ENCODE peak calls at places on chromosomes 12 and 14, in nine cellular contexts. X is brain microvascular endothelial cell; R is CD8-positive, alpha-beta T cell; V is HS-27A; N is nucleus accumbens; J is endodermal cell; H is HFF-Myc; Z is fibroblast of villous mesenchyme; M is ovary. P is an unnamed sample.

GRCh38 chr12:117968826-117969659 is at the start of gene KSR2:
- DNase-seq in Z (no peak), H (no peak), R (peak), X (peak), M (no peak), V (no peak), N (peak), J (peak), P (peak)

GRCh38 chr12:124026755-124027745 is 54.0 kb downstream of the ZNF664 start:
- DNase-seq in X (peak), Z (peak), M (no peak), J (no peak), H (no peak), N (no peak), V (peak), R (no peak), P (no peak)

GRCh38 chr12:9897524-9897923 is 16.2 kb downstream of the KLRF2 start:
- DNase-seq in M (no peak), R (no peak), J (no peak), N (no peak), Z (no peak), V (no peak), H (no peak), X (no peak), P (no peak)

GRCh38 chr12:120075034-120075616 is 41.4 kb downstream of the RAB35 start:
- DNase-seq in Z (no peak), M (no peak), R (no peak), N (no peak), H (no peak), X (no peak), J (peak), V (no peak), P (no peak)

GRCh38 chr12:62802981-62803380 is 132.0 kb downstream of the PPM1H start:
- DNase-seq in J (peak), H (no peak), N (no peak), R (no peak), M (no peak), X (peak), V (no peak), Z (no peak), P (no peak)

GRCh38 chr12:51855586-51856428 is 7.3 kb upstream of the FIGNL2 start:
- DNase-seq in H (no peak), J (peak), V (no peak), Z (no peak), R (no peak), M (no peak), X (no peak), N (no peak), P (no peak)

GRCh38 chr14:85037411-85037810 is 492.5 kb upstream of the FLRT2 start:
- DNase-seq in H (no peak), V (no peak), Z (no peak), J (no peak), R (no peak), N (no peak), M (no peak), X (no peak), P (no peak)

GRCh38 chr14:55131782-55132181 is 2.7 kb downstream of the LGALS3 start:
- DNase-seq in Z (peak), H (no peak), J (no peak), R (no peak), X (no peak), N (no peak), M (no peak), V (no peak), P (peak)

GRCh38 chr12:114168061-114168460 is 201.9 kb upstream of the RBM19 start:
- DNase-seq in J (no peak), H (no peak), X (no peak), M (no peak), N (no peak), V (no peak), R (no peak), Z (no peak), P (no peak)

GRCh38 chr14:77088219-77088618 is 9.8 kb upstream of the CIPC start:
- DNase-seq in V (no peak), H (no peak), M (no peak), N (no peak), J (peak), R (no peak), X (no peak), Z (no peak), P (peak)